ENCODE peak calls at places on chromosomes 4 and X, in five cellular contexts. One of them, this sample, is unnamed.

GRCh38 chrX:21529771-21530170 is 128.4 kb downstream of the KLHL34 start:
- DNase-seq in gastrocnemius medialis: no peak
- DNase-seq in lower leg skin: no peak
- DNase-seq in esophagus squamous epithelium: no peak
- DNase-seq in spleen: no peak
- DNase-seq in this sample: no peak

GRCh38 chrX:149504915-149505651 is at the start of gene IDS:
- DNase-seq in gastrocnemius medialis: peak
- DNase-seq in lower leg skin: peak
- DNase-seq in esophagus squamous epithelium: peak
- DNase-seq in spleen: peak
- DNase-seq in this sample: peak

GRCh38 chrX:152652467-152652866 is 14.8 kb downstream of the GABRQ start:
- DNase-seq in gastrocnemius medialis: no peak
- DNase-seq in lower leg skin: no peak
- DNase-seq in esophagus squamous epithelium: no peak
- DNase-seq in spleen: no peak
- DNase-seq in this sample: no peak

GRCh38 chr4:113394730-113395530 is 345.5 kb downstream of the ANK2 start:
- DNase-seq in gastrocnemius medialis: peak
- DNase-seq in lower leg skin: peak
- DNase-seq in esophagus squamous epithelium: no peak
- DNase-seq in spleen: no peak
- DNase-seq in this sample: peak

GRCh38 chr4:181504846-181505374 is 738.3 kb upstream of the TENM3 start:
- DNase-seq in gastrocnemius medialis: no peak
- DNase-seq in lower leg skin: no peak
- DNase-seq in esophagus squamous epithelium: no peak
- DNase-seq in spleen: no peak
- DNase-seq in this sample: no peak

GRCh38 chr4:183571350-183572076 is 66.7 kb downstream of the ING2 start:
- DNase-seq in gastrocnemius medialis: no peak
- DNase-seq in lower leg skin: peak
- DNase-seq in esophagus squamous epithelium: no peak
- DNase-seq in spleen: no peak
- DNase-seq in this sample: no peak

GRCh38 chr4:157837071-157837470 is 335.8 kb downstream of the GASK1B start:
- DNase-seq in gastrocnemius medialis: no peak
- DNase-seq in lower leg skin: no peak
- DNase-seq in esophagus squamous epithelium: no peak
- DNase-seq in spleen: no peak
- DNase-seq in this sample: no peak

GRCh38 chrX:129622757-129623301 is 31.9 kb downstream of the APLN start:
- DNase-seq in gastrocnemius medialis: no peak
- DNase-seq in lower leg skin: no peak
- DNase-seq in esophagus squamous epithelium: no peak
- DNase-seq in spleen: no peak
- DNase-seq in this sample: no peak

GRCh38 chr4:143700060-143700419 is 435 bp downstream of the FREM3 start:
- DNase-seq in gastrocnemius medialis: no peak
- DNase-seq in lower leg skin: no peak
- DNase-seq in esophagus squamous epithelium: no peak
- DNase-seq in spleen: peak
- DNase-seq in this sample: no peak

GRCh38 chrX:72128881-72129280 is 2.8 kb downstream of the RTL5 start:
- DNase-seq in gastrocnemius medialis: no peak
- DNase-seq in lower leg skin: no peak
- DNase-seq in esophagus squamous epithelium: no peak
- DNase-seq in spleen: no peak
- DNase-seq in this sample: peak

DNA sequence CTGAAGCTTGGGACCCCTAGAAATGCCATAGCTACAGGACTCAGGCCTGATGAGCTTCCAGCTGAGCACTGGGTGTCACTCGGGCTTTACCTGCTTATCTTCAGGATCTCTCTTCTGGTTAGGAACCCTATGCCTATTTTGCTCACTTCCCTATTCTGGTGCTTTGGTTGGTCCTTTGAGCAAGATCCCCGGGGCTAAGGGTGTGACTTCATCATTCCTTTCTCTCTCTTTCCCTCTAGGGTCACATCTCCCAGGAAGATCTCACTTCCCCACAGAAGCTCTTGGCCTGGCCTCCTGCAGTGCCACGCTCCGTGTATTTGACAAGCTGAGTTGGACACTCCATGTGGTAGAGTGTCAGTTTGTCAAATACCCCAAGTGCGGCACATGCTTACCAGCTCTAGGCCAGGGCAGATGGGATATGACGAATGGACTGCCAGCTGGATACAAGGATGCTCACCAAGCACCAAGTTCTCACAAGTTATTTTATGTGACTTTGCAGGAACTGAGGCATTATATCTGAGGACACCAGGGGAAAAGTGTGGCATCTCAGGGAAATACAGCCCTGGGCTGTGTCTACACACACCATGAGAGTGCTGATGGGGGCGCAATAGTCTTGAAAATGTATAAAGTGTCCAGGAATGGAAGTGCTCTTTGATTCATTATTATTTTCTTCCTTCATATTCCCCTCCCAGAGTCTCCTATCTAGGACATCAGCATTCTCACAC is 21.1 kb downstream of the VSIG4 start:
- DNase-seq in gastrocnemius medialis: no peak
- DNase-seq in lower leg skin: no peak
- DNase-seq in esophagus squamous epithelium: no peak
- DNase-seq in spleen: no peak
- DNase-seq in this sample: no peak
- TF ChIP-seq POLR2A in gastrocnemius medialis: no peak
- TF ChIP-seq POLR2A in lower leg skin: no peak
- TF ChIP-seq POLR2A in esophagus squamous epithelium: no peak
- TF ChIP-seq POLR2A in spleen: no peak
- TF ChIP-seq POLR2A in this sample: no peak

GRCh38 chrX:118974908-118975671 is 672 bp downstream of the LONRF3 start:
- DNase-seq in gastrocnemius medialis: no peak
- DNase-seq in lower leg skin: no peak
- DNase-seq in esophagus squamous epithelium: no peak
- DNase-seq in spleen: peak
- DNase-seq in this sample: no peak
- TF ChIP-seq POLR2A in gastrocnemius medialis: no peak
- TF ChIP-seq POLR2A in lower leg skin: no peak
- TF ChIP-seq POLR2A in esophagus squamous epithelium: no peak
- TF ChIP-seq POLR2A in spleen: no peak
- TF ChIP-seq POLR2A in this sample: no peak

DNA sequence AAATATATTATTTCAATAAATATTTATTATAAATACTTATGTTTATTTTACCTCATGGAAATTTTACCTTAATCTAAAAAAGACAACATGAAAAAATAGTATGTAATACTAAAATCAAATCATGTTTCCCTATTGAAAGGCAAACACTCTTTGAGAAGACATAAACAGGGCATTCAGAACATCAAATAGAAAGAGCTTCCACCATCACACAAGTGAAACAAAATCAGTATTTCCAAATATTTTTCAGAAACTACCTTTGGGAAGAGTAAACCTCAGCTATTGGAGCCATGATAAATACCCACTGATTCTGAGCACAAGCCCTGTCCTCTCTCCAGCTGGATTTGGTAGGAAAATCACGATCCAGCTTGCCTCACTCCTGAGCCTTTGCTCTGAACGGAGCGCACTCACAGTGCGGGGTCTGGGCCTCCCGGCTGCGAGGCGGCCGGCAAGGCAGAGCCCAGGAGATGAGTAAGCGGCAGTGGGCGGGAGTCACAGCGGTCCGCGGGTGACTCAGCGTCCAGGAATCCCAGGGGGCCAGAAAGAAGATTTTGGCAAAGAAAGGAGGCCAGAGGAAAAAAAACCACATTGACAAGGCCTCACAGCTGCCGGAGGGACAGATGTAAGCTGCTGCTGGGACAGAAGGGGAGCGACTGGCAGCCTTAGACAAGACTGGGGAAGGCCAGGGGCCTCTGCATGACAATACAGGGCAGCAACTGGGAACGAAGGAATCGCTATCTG is 14.7 kb upstream of the ANXA5 start:
- DNase-seq in gastrocnemius medialis: peak
- DNase-seq in lower leg skin: peak
- DNase-seq in esophagus squamous epithelium: no peak
- DNase-seq in spleen: peak
- DNase-seq in this sample: peak
- TF ChIP-seq POLR2A in gastrocnemius medialis: peak
- TF ChIP-seq POLR2A in lower leg skin: no peak
- TF ChIP-seq POLR2A in esophagus squamous epithelium: no peak
- TF ChIP-seq POLR2A in spleen: no peak
- TF ChIP-seq POLR2A in this sample: no peak

DNA sequence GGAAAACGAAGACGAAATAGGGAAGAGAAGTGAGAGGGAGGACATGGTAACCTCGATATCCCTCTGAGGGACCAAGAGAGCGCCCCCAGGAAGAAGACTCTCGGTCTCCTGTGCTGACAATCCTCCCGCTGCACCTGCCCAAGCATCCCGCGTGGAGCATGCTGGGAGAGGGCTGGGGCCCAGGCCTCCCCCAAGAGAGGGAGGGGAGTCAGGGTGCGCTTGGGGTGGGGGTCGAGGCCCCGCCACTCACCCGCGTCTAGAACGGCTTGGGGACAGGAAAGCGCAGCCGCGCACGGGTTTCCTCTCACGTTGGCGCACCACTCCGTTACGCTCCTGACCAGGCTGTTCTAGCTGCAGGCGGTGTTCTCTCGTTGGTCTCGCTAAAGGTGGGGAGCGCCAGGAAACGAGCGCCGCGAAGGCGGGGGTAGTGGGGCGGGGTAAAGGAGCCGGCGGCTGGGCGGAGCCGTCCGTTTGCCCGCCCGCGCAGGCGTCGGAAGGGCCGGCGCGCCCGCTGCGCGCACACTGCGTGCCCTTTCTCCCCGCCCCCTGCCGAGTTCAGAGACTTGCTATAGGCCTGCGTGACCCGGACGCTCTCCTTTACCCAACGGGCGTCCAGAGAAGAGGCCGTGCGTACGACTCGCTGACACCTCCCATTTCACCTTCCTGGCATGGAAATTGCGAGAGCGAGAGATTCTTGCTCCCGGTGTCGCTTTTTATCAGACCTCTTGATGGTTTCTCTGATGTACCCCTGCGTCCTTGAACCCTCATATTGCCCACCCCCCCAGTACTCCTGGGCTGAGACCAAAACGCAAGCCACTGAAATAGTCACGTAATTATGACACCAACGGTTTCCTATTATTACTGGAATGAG is at the start of gene C1GALT1C1:
- DNase-seq in gastrocnemius medialis: peak
- DNase-seq in lower leg skin: peak
- DNase-seq in esophagus squamous epithelium: peak
- DNase-seq in spleen: peak
- DNase-seq in this sample: peak
- TF ChIP-seq POLR2A in gastrocnemius medialis: peak
- TF ChIP-seq POLR2A in lower leg skin: no peak
- TF ChIP-seq POLR2A in esophagus squamous epithelium: no peak
- TF ChIP-seq POLR2A in spleen: no peak
- TF ChIP-seq POLR2A in this sample: peak

GRCh38 chr4:184896868-184897715 is 71.3 kb upstream of the ACSL1 start:
- DNase-seq in gastrocnemius medialis: no peak
- DNase-seq in lower leg skin: peak
- DNase-seq in esophagus squamous epithelium: no peak
- DNase-seq in spleen: peak
- DNase-seq in this sample: no peak
- TF ChIP-seq POLR2A in gastrocnemius medialis: no peak
- TF ChIP-seq POLR2A in lower leg skin: no peak
- TF ChIP-seq POLR2A in esophagus squamous epithelium: no peak
- TF ChIP-seq POLR2A in spleen: no peak
- TF ChIP-seq POLR2A in this sample: no peak

GRCh38 chrX:48890296-48890925 is 7.2 kb downstream of the TIMM17B start:
- DNase-seq in gastrocnemius medialis: no peak
- DNase-seq in lower leg skin: no peak
- DNase-seq in esophagus squamous epithelium: no peak
- DNase-seq in spleen: no peak
- DNase-seq in this sample: no peak

GRCh38 chrX:48893556-48894348 is 3.8 kb downstream of the TIMM17B start:
- DNase-seq in gastrocnemius medialis: no peak
- DNase-seq in lower leg skin: no peak
- DNase-seq in esophagus squamous epithelium: no peak
- DNase-seq in spleen: peak
- DNase-seq in this sample: no peak

GRCh38 chrX:48892896-48893295 is 4.7 kb downstream of the TIMM17B start:
- DNase-seq in gastrocnemius medialis: no peak
- DNase-seq in lower leg skin: no peak
- DNase-seq in esophagus squamous epithelium: no peak
- DNase-seq in spleen: no peak
- DNase-seq in this sample: no peak

GRCh38 chrX:48890934-48891401 is 6.6 kb downstream of the TIMM17B start:
- DNase-seq in gastrocnemius medialis: no peak
- DNase-seq in lower leg skin: no peak
- DNase-seq in esophagus squamous epithelium: no peak
- DNase-seq in spleen: no peak
- DNase-seq in this sample: no peak

DNA sequence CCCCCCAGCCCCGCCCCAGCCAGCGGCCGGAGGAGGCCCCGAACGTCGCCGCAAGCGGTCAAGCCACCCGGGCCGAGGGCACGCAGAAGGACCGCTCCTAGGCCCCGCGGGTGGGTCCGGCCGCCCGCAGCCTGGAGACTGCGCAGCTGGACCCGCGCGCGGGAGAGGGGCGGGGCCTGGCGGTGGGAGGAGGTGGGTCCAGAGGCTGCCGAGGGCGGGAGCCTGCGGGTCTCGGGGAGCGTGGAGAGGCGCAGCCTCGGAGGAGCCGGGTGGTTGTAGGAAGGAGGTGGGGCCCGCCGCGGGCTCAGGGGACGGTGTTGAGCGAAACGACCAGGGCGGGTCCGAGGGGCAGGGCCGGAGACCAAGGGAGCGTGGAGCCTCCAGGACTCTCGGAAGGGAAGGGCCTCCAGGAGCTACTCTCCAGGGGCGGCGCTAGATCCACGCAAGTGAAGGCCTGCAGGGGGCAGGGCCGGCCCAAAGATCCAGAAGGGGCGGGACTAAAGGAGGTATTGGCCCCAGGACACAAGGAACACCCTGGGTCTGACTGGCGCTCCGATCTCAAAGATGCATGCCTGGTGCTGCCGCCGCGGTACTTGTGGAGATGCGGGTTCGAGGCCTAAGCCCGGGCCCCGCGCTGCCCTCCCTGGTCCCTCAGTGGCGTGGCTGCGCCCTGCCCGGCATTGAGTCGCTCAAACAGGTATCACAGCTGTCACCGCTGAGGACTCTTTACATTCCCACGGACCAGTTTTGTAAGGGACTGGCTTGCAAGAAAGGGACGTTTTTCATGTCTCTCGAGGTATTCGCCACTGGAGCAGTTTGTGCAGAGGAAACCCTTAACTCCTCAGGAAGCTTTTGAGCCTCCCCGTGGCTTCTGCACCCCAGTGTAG is 5.9 kb downstream of the TIMM17B start:
- DNase-seq in gastrocnemius medialis: peak
- DNase-seq in lower leg skin: peak
- DNase-seq in esophagus squamous epithelium: peak
- DNase-seq in spleen: peak
- DNase-seq in this sample: peak
- TF ChIP-seq POLR2A in gastrocnemius medialis: no peak
- TF ChIP-seq POLR2A in lower leg skin: no peak
- TF ChIP-seq POLR2A in esophagus squamous epithelium: no peak
- TF ChIP-seq POLR2A in spleen: no peak
- TF ChIP-seq POLR2A in this sample: no peak

This sample was measured in H54.